ENCODE peak calls at places on chromosomes 6 and 20, in ten cellular contexts. F is effector memory CD4-positive, alpha-beta T cell; A is left ventricle myocardium inferior; I is GM23248; U is iPS DF 6.9; G is right cardiac atrium; J is cardiac muscle cell; P is uterus; N is fibroblast of lung; T is upper lobe of right lung. H is an unnamed sample.

GRCh38 chr6:100381111-100381510 is 83.6 kb downstream of the SIM1 start:
- DNase-seq in T (no peak), J (peak; percentile 46), U (no peak), A (no peak), G (no peak), F (no peak), N (no peak), I (peak; percentile 16), P (no peak), H (no peak)

GRCh38 chr6:113813207-113813606 is 43.9 kb upstream of the MARCKS start:
- DNase-seq in I (peak; percentile 84), N (peak; percentile 98), T (no peak), A (no peak), J (peak; percentile 78), F (no peak), U (no peak), G (no peak), P (no peak), H (peak; percentile 59)

GRCh38 chr20:21125072-21125848 is 622 bp upstream of the KIZ start:
- DNase-seq in I (peak; percentile 79), J (peak; percentile 55), N (peak; percentile 43), U (no peak), G (peak; percentile 80), A (no peak), T (no peak), P (peak; percentile 29), F (no peak), H (peak; percentile 46)

GRCh38 chr6:15881150-15881549 is 218.3 kb upstream of the DTNBP1 start:
- DNase-seq in A (no peak), F (no peak), T (no peak), G (peak; percentile 55), P (no peak), N (no peak), J (no peak), U (no peak), I (no peak), H (no peak)

GRCh38 chr6:131523988-131524673 is 48.9 kb upstream of the ARG1 start:
- DNase-seq in U (no peak), I (no peak), G (no peak), A (no peak), F (no peak), J (no peak), P (no peak), T (no peak), N (no peak), H (no peak)

GRCh38 chr6:157595768-157596167 is 214.8 kb downstream of the ZDHHC14 start:
- DNase-seq in J (no peak), U (no peak), T (no peak), G (no peak), I (no peak), A (no peak), N (no peak), P (no peak), F (no peak), H (no peak)

GRCh38 chr6:83352413-83352812 is 78.4 kb downstream of the ME1 start:
- DNase-seq in G (no peak), N (peak; percentile 11), T (no peak), I (peak; percentile 6), J (no peak), A (no peak), F (no peak), U (no peak), P (no peak), H (no peak)

GRCh38 chr20:38135641-38136420 is 29.2 kb downstream of the TGM2 start:
- DNase-seq in G (peak; percentile 58), F (no peak), A (no peak), U (no peak), N (no peak), J (no peak), T (peak; percentile 55), I (no peak), P (no peak), H (no peak)

GRCh38 chr6:141562801-141563763 is 569.6 kb upstream of the GJE1 start:
- DNase-seq in F (peak; percentile 40), U (peak; percentile 52), I (peak; percentile 87), T (no peak), G (peak; percentile 70), A (peak; percentile 21), N (peak; percentile 82), P (peak; percentile 64), J (peak; percentile 95), H (peak; percentile 54)

GRCh38 chr20:57411406-57412283 is 20.4 kb downstream of the RBM38 start:
- DNase-seq in A (no peak), T (no peak), P (no peak), G (peak; percentile 57), I (no peak), J (no peak), N (no peak), F (no peak), U (no peak), H (no peak)

GRCh38 chr6:99250476-99250875 is 99.0 kb downstream of the FAXC start:
- DNase-seq in J (no peak), N (no peak), T (no peak), I (no peak), A (no peak), F (no peak), U (no peak), P (no peak), G (no peak), H (no peak)

GRCh38 chr6:99254616-99255550 is 94.6 kb downstream of the FAXC start:
- DNase-seq in A (no peak), G (no peak), I (no peak), P (no peak), T (no peak), U (no peak), F (no peak), N (no peak), J (no peak), H (no peak)

GRCh38 chr6:99246602-99247001 is 102.9 kb downstream of the FAXC start:
- DNase-seq in T (no peak), I (no peak), A (no peak), P (no peak), J (no peak), F (no peak), N (no peak), G (no peak), U (no peak), H (no peak)

GRCh38 chr6:99253271-99253670 is 96.2 kb downstream of the FAXC start:
- DNase-seq in F (no peak), G (no peak), A (no peak), I (no peak), N (no peak), T (no peak), U (no peak), J (no peak), P (no peak), H (no peak)

DNA sequence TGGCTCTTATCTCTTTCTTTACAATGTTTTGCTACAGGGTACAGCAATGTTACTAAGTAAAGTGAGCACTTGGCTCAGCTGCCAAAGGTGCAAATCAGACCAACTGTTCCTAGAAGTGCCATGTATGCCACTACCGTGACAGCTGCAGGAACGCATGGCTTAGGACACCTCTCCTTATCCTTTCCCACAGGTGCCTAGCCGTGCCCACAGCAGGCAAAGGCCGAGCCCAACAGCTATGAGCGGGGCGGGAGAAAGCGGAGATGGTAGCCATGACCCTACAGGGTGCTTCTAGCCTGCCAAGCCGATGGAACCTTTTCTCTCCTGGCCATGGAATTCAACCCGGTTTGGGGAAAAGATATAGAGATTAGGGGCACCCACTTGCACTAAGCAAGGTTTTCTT is 97.1 kb downstream of the FAXC start:
- DNase-seq in N (no peak), T (no peak), P (no peak), G (no peak), F (no peak), J (no peak), I (no peak), U (no peak), A (no peak), H (no peak)
- H3K27me3 ChIP-seq in N (no peaks in the 10 kb centered on the region), T (no peaks in the 10 kb centered on the region), P (no peaks in the 10 kb centered on the region), G (no peaks in the 10 kb centered on the region), F (no peaks in the 10 kb centered on the region), J (no peaks in the 10 kb centered on the region), I (peaks cover 7% of the 10 kb centered on the region), U (no peaks in the 10 kb centered on the region), A (peaks cover 30% of the 10 kb centered on the region), H (no peaks in the 10 kb centered on the region)

GRCh38 chr20:63471719-63472158 is 716 bp downstream of the KCNQ2 start:
- DNase-seq in I (no peak), N (no peak), J (no peak), A (no peak), T (no peak), U (no peak), G (no peak), F (no peak), P (no peak), H (no peak)
- H3K27me3 ChIP-seq in I (peaks cover 62% of the 10 kb centered on the region), N (peaks cover 20% of the 10 kb centered on the region), J (peaks cover 45% of the 10 kb centered on the region), A (peaks cover 96% of the 10 kb centered on the region), T (peaks cover 71% of the 10 kb centered on the region), U (no peaks in the 10 kb centered on the region), G (no peaks in the 10 kb centered on the region), F (peaks cover 48% of the 10 kb centered on the region), P (peaks cover 3% of the 10 kb centered on the region), H (peaks cover 62% of the 10 kb centered on the region)

GRCh38 chr20:63005862-63006564 is 751 bp downstream of the BHLHE23 start:
- DNase-seq in T (no peak), U (no peak), F (no peak), I (no peak), A (no peak), P (no peak), G (peak; percentile 32), N (peak; percentile 24), J (peak; percentile 20), H (no peak)
- H3K27me3 ChIP-seq in T (peaks cover 97% of the 10 kb centered on the region), U (peaks cover 54% of the 10 kb centered on the region), F (peaks cover 57% of the 10 kb centered on the region), I (peaks cover 79% of the 10 kb centered on the region), A (peaks cover 100% of the 10 kb centered on the region), P (peaks cover 23% of the 10 kb centered on the region), G (no peaks in the 10 kb centered on the region), N (peaks cover 68% of the 10 kb centered on the region), J (peaks cover 100% of the 10 kb centered on the region), H (peaks cover 92% of the 10 kb centered on the region)

DNA sequence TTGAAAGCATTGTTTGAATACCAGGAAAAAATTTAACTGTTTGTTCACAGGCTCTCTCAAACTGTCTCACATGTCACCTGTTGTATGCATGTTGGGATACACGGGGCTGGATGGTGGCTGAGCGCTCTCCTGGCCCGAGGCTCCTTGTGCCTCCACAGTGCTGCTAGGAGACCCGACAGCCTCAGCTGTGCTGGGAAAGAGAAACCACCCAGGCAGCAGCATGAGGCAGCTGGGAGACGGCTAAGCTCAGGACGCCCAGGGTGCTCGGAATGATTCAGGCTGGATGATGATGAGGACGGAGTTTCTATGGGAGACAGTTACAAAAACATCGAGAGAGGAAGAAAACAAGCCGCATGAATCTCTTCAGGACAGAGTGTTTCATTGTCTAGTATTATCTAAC is 278.0 kb upstream of the CDH4 start:
- DNase-seq in U (no peak), J (no peak), F (no peak), I (no peak), T (no peak), G (no peak), A (no peak), P (no peak), N (no peak), H (no peak)
- H3K27me3 ChIP-seq in U (no peaks in the 10 kb centered on the region), J (no peaks in the 10 kb centered on the region), F (no peaks in the 10 kb centered on the region), I (peaks cover 3% of the 10 kb centered on the region), T (peaks cover 5% of the 10 kb centered on the region), G (no peaks in the 10 kb centered on the region), A (peaks cover 66% of the 10 kb centered on the region), P (no peaks in the 10 kb centered on the region), N (no peaks in the 10 kb centered on the region), H (no peaks in the 10 kb centered on the region)

DNA sequence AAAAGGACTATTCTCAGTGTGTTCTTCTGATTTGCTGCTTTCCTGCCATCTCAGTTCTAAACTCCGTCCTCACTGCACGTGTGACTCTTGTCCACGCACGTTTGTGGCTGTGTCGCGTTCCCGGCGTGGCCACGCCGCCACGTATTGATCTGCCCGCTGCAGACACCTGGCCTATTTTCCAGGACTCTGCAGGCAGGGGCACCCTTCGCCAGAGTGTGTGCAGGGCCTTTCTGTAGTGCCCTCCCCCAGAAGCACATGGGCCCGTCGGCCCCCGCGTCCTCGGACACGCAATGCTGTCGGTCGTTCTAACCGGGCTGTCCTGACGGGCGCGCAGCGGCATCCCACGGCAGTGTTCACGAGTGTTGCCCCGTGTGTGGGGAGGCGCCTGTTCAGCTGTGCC is 87.6 kb downstream of the YTHDF1 start:
- DNase-seq in F (no peak), I (no peak), A (peak; percentile 4), G (peak; percentile 18), U (no peak), P (no peak), J (no peak), T (peak; percentile 56), N (no peak), H (no peak)
- H3K27me3 ChIP-seq in F (peaks cover 5% of the 10 kb centered on the region), I (peaks cover 48% of the 10 kb centered on the region), A (peaks cover 100% of the 10 kb centered on the region), G (no peaks in the 10 kb centered on the region), U (no peaks in the 10 kb centered on the region), P (no peaks in the 10 kb centered on the region), J (peaks cover 54% of the 10 kb centered on the region), T (peaks cover 31% of the 10 kb centered on the region), N (no peaks in the 10 kb centered on the region), H (no peaks in the 10 kb centered on the region)